ENCODE peak calls at places on chromosomes 11 and 22, in nine cellular contexts. I is nephron progenitor cell; V is NK-92 treated with Interleukin-12 subunit alpha and Interleukin-12 subunit beta, amount 100 ng/mL, for 24 hours; A is mucosa of gallbladder; T is AG04450; S is fibroblast of gingiva; N is tibial artery; Z is GM23338; P is uterus. L is an unnamed sample.

GRCh38 chr11:132607575-132607974 is 924.7 kb downstream of the OPCML start:
- DNase-seq in I (no peak), Z (no peak), T (no peak), S (no peak), P (no peak), N (no peak), V (no peak), A (no peak), L (no peak)

GRCh38 chr22:37932821-37933578 is 20.4 kb downstream of the C22orf23 start:
- DNase-seq in A (no peak), T (no peak), I (no peak), N (peak), V (no peak), S (no peak), P (peak), Z (no peak), L (no peak)

GRCh38 chr11:48020092-48020755 is 39.9 kb downstream of the PTPRJ start:
- DNase-seq in S (no peak), N (no peak), P (no peak), I (no peak), Z (no peak), V (no peak), T (no peak), A (no peak), L (no peak)

GRCh38 chr22:38314992-38315800 is 2.0 kb downstream of the CSNK1E start:
- DNase-seq in T (no peak), S (peak), A (no peak), P (no peak), N (peak), Z (no peak), V (no peak), I (no peak), L (no peak)

GRCh38 chr22:35315855-35316745 is 16.4 kb downstream of the TOM1 start:
- DNase-seq in V (no peak), S (no peak), T (no peak), I (no peak), N (peak), A (peak), P (no peak), Z (no peak), L (no peak)

GRCh38 chr11:93528757-93529639 is 14.2 kb downstream of the SMCO4 start:
- DNase-seq in V (no peak), T (no peak), S (no peak), Z (no peak), N (no peak), I (no peak), A (no peak), P (peak), L (no peak)

GRCh38 chr11:11480951-11481350 is 127.9 kb upstream of the CSNK2A3 start:
- DNase-seq in V (no peak), I (no peak), N (no peak), Z (no peak), P (no peak), A (no peak), S (no peak), T (no peak), L (no peak)

GRCh38 chr22:24189249-24190158 is 8.2 kb downstream of the SUSD2 start:
- DNase-seq in S (peak), T (peak), Z (peak), I (peak), A (peak), P (peak), N (peak), V (no peak), L (peak)

GRCh38 chr11:2525941-2526807 is 81.4 kb downstream of the KCNQ1 start:
- DNase-seq in N (peak), A (no peak), S (no peak), Z (no peak), P (peak), V (no peak), I (peak), T (no peak), L (no peak)

GRCh38 chr11:70783821-70784220 is 385.5 kb downstream of the CTTN start:
- DNase-seq in S (no peak), T (no peak), P (no peak), V (no peak), I (no peak), Z (no peak), A (no peak), N (no peak), L (no peak)

GRCh38 chr22:49100764-49101163 is 726.9 kb downstream of the BRD1 start:
- DNase-seq in P (no peak), T (no peak), A (no peak), V (no peak), N (no peak), I (no peak), S (no peak), Z (no peak), L (no peak)

GRCh38 chr11:10528121-10528520 is 12.9 kb downstream of the RNF141 start:
- DNase-seq in A (no peak), S (peak), V (no peak), T (no peak), Z (no peak), N (no peak), I (no peak), P (no peak), L (no peak)

GRCh38 chr11:62556872-62557631 is 10.4 kb upstream of the AHNAK start:
- DNase-seq in Z (no peak), P (no peak), T (no peak), S (no peak), V (peak), N (no peak), A (no peak), I (no peak), L (no peak)

GRCh38 chr11:59145534-59145933 is 2.9 kb downstream of the FAM111A start:
- DNase-seq in I (no peak), S (peak), T (no peak), Z (no peak), P (no peak), V (no peak), A (no peak), N (no peak), L (no peak)

GRCh38 chr11:3086114-3086513 is 28.9 kb upstream of the CARS1 start:
- DNase-seq in T (no peak), P (no peak), S (no peak), N (no peak), V (no peak), I (no peak), A (no peak), Z (no peak), L (no peak)

GRCh38 chr11:95101935-95102334 is 12.3 kb downstream of the ENDOD1 start:
- DNase-seq in P (no peak), T (no peak), A (no peak), N (no peak), V (no peak), I (no peak), S (no peak), Z (no peak), L (no peak)

GRCh38 chr11:46278387-46279173 is 1.1 kb downstream of the CREB3L1 start:
- DNase-seq in T (no peak), S (peak), A (peak), V (no peak), I (peak), Z (peak), P (peak), N (no peak), L (peak)

GRCh38 chr11:25247336-25247735 is 750.5 kb downstream of the LUZP2 start:
- DNase-seq in V (no peak), A (no peak), Z (no peak), T (peak), S (no peak), N (no peak), P (no peak), I (no peak), L (no peak)

GRCh38 chr11:70204466-70204799 is 1.3 kb downstream of the FADD start:
- DNase-seq in T (no peak), P (no peak), V (no peak), Z (no peak), S (no peak), A (no peak), I (no peak), N (no peak), L (peak)

GRCh38 chr22:50189184-50189848 is 3.6 kb downstream of the TRABD start:
- DNase-seq in P (no peak), T (no peak), I (peak), S (no peak), A (no peak), V (no peak), Z (no peak), N (no peak), L (no peak)

GRCh38 chr22:17085277-17086091 is 684 bp downstream of the IL17RA start:
- DNase-seq in T (no peak), Z (peak), P (peak), V (no peak), A (no peak), N (peak), I (no peak), S (no peak), L (no peak)

GRCh38 chr11:12687740-12688139 is 13.5 kb downstream of the TEAD1 start:
- DNase-seq in V (no peak), I (no peak), T (no peak), A (no peak), S (no peak), Z (peak), N (no peak), P (no peak), L (no peak)

GRCh38 chr22:42931421-42932196 is 74.5 kb upstream of the ARFGAP3 start:
- DNase-seq in T (no peak), V (no peak), I (no peak), S (peak), Z (no peak), N (no peak), P (no peak), A (no peak), L (no peak)

GRCh38 chr11:2704356-2704755 is 4.6 kb upstream of the KCNQ1OT1 start:
- DNase-seq in N (no peak), A (no peak), V (no peak), P (no peak), Z (no peak), T (no peak), S (no peak), I (no peak), L (no peak)

GRCh38 chr11:20337526-20338154 is 25.9 kb upstream of the HTATIP2 start:
- DNase-seq in Z (peak), I (peak), T (no peak), A (no peak), S (no peak), N (no peak), V (no peak), P (no peak), L (no peak)

GRCh38 chr22:38867124-38867455 is 4.9 kb downstream of the CBX6 start:
- DNase-seq in I (no peak), V (no peak), N (no peak), P (no peak), T (no peak), Z (no peak), S (no peak), A (no peak), L (no peak)